ENCODE peak calls at places on chromosome X, in four cellular contexts. One of them, this sample, is unnamed.

GRCh38 chrX:48996969-48997368 is 5.1 kb downstream of the GRIPAP1 start:
- DNase-seq in NCI-H1694 treated with DMSO at 0.1 percent for 48 hours: no peak
- DNase-seq in uterus: no peak
- DNase-seq in fibroblast of mammary gland: no peak
- DNase-seq in this sample: no peak

GRCh38 chrX:101274198-101274597 is 16.9 kb downstream of the TAF7L start:
- DNase-seq in NCI-H1694 treated with DMSO at 0.1 percent for 48 hours: no peak
- DNase-seq in uterus: no peak
- DNase-seq in fibroblast of mammary gland: no peak
- DNase-seq in this sample: no peak

GRCh38 chrX:95063554-95063953 is 1389.5 kb downstream of the FAM133A start:
- DNase-seq in NCI-H1694 treated with DMSO at 0.1 percent for 48 hours: no peak
- DNase-seq in uterus: no peak
- DNase-seq in fibroblast of mammary gland: peak; percentile 44
- DNase-seq in this sample: no peak

GRCh38 chrX:42195506-42195905 is 272.2 kb upstream of the CASK start:
- DNase-seq in NCI-H1694 treated with DMSO at 0.1 percent for 48 hours: no peak
- DNase-seq in uterus: no peak
- DNase-seq in fibroblast of mammary gland: no peak
- DNase-seq in this sample: no peak

GRCh38 chrX:111869639-111870034 is 6.3 kb upstream of the TRPC5OS start:
- DNase-seq in NCI-H1694 treated with DMSO at 0.1 percent for 48 hours: peak; percentile 59
- DNase-seq in uterus: no peak
- DNase-seq in fibroblast of mammary gland: peak; percentile 43
- DNase-seq in this sample: peak; percentile 17

GRCh38 chrX:87582453-87582852 is 64.9 kb downstream of the KLHL4 start:
- DNase-seq in NCI-H1694 treated with DMSO at 0.1 percent for 48 hours: no peak
- DNase-seq in uterus: no peak
- DNase-seq in fibroblast of mammary gland: no peak
- DNase-seq in this sample: no peak

GRCh38 chrX:148441387-148441786 is 59.0 kb upstream of the AFF2 start:
- DNase-seq in NCI-H1694 treated with DMSO at 0.1 percent for 48 hours: no peak
- DNase-seq in uterus: no peak
- DNase-seq in fibroblast of mammary gland: no peak
- DNase-seq in this sample: no peak

GRCh38 chrX:43655151-43655676 is 885 bp upstream of the MAOA start:
- DNase-seq in NCI-H1694 treated with DMSO at 0.1 percent for 48 hours: no peak
- DNase-seq in uterus: peak; percentile 43
- DNase-seq in fibroblast of mammary gland: peak; percentile 44
- DNase-seq in this sample: peak; percentile 5

GRCh38 chrX:128862557-128862956 is 660.7 kb downstream of the SMARCA1 start:
- DNase-seq in NCI-H1694 treated with DMSO at 0.1 percent for 48 hours: no peak
- DNase-seq in uterus: no peak
- DNase-seq in fibroblast of mammary gland: no peak
- DNase-seq in this sample: no peak

GRCh38 chrX:22577181-22577580 is 304.5 kb downstream of the CBLL2 start:
- DNase-seq in NCI-H1694 treated with DMSO at 0.1 percent for 48 hours: no peak
- DNase-seq in uterus: no peak
- DNase-seq in fibroblast of mammary gland: peak; percentile 69
- DNase-seq in this sample: no peak

GRCh38 chrX:110210417-110211139 is 107.3 kb downstream of the AMMECR1 start:
- DNase-seq in NCI-H1694 treated with DMSO at 0.1 percent for 48 hours: peak; percentile 28
- DNase-seq in uterus: no peak
- DNase-seq in fibroblast of mammary gland: peak; percentile 90
- DNase-seq in this sample: no peak

GRCh38 chrX:29661290-29661689 is 554.1 kb upstream of the MAGEB2 start:
- DNase-seq in NCI-H1694 treated with DMSO at 0.1 percent for 48 hours: no peak
- DNase-seq in uterus: no peak
- DNase-seq in fibroblast of mammary gland: peak; percentile 37
- DNase-seq in this sample: no peak

GRCh38 chrX:126552313-126553022 is at the start of gene DCAF12L1:
- DNase-seq in NCI-H1694 treated with DMSO at 0.1 percent for 48 hours: no peak
- DNase-seq in uterus: no peak
- DNase-seq in fibroblast of mammary gland: no peak
- DNase-seq in this sample: no peak

GRCh38 chrX:27715610-27716009 is 92.2 kb upstream of the MAGEB10 start:
- DNase-seq in NCI-H1694 treated with DMSO at 0.1 percent for 48 hours: no peak
- DNase-seq in uterus: no peak
- DNase-seq in fibroblast of mammary gland: no peak
- DNase-seq in this sample: no peak

GRCh38 chrX:153829799-153830631 is at the start of gene PDZD4:
- DNase-seq in NCI-H1694 treated with DMSO at 0.1 percent for 48 hours: no peak
- DNase-seq in uterus: no peak
- DNase-seq in fibroblast of mammary gland: no peak
- DNase-seq in this sample: no peak